ENCODE peak calls at places on chromosomes 3 and 15, in five cellular contexts. One of them, this sample, is unnamed.

GRCh38 chr3:9254764-9255163 is 5.3 kb upstream of the SRGAP3 start:
- DNase-seq in fibroblast of villous mesenchyme: no peak
- DNase-seq in brain microvascular endothelial cell: no peak
- DNase-seq in Caco-2: no peak
- DNase-seq in endodermal cell: no peak
- DNase-seq in this sample: no peak

GRCh38 chr3:43978708-43979107 is 263.0 kb upstream of the TOPAZ1 start:
- DNase-seq in endodermal cell: no peak
- DNase-seq in Caco-2: no peak
- DNase-seq in brain microvascular endothelial cell: no peak
- DNase-seq in fibroblast of villous mesenchyme: no peak
- DNase-seq in this sample: no peak

GRCh38 chr15:48719668-48720067 is 74.2 kb upstream of the FBN1 start:
- DNase-seq in Caco-2: no peak
- DNase-seq in fibroblast of villous mesenchyme: no peak
- DNase-seq in endodermal cell: no peak
- DNase-seq in brain microvascular endothelial cell: no peak
- DNase-seq in this sample: no peak

GRCh38 chr3:177340243-177340830 is 143.1 kb upstream of the TBL1XR1 start:
- DNase-seq in endodermal cell: no peak
- DNase-seq in fibroblast of villous mesenchyme: no peak
- DNase-seq in Caco-2: no peak
- DNase-seq in brain microvascular endothelial cell: no peak
- DNase-seq in this sample: no peak

GRCh38 chr3:76107935-76108570 is 322.7 kb upstream of the ZNF717 start:
- DNase-seq in endodermal cell: peak; percentile 60
- DNase-seq in Caco-2: peak; percentile 21
- DNase-seq in fibroblast of villous mesenchyme: peak; percentile 24
- DNase-seq in brain microvascular endothelial cell: peak; percentile 67
- DNase-seq in this sample: peak; percentile 74

GRCh38 chr15:50840520-50840919 is 68.0 kb upstream of the AP4E1 start:
- DNase-seq in brain microvascular endothelial cell: no peak
- DNase-seq in endodermal cell: peak; percentile 62
- DNase-seq in Caco-2: no peak
- DNase-seq in fibroblast of villous mesenchyme: no peak
- DNase-seq in this sample: no peak

GRCh38 chr3:129161860-129162271 is 1.0 kb upstream of the ISY1 start:
- DNase-seq in endodermal cell: peak; percentile 75
- DNase-seq in fibroblast of villous mesenchyme: peak; percentile 13
- DNase-seq in Caco-2: peak; percentile 35
- DNase-seq in brain microvascular endothelial cell: no peak
- DNase-seq in this sample: peak; percentile 13

GRCh38 chr3:48275292-48276027 is 34.6 kb downstream of the ZNF589 start:
- DNase-seq in endodermal cell: no peak
- DNase-seq in brain microvascular endothelial cell: no peak
- DNase-seq in fibroblast of villous mesenchyme: peak; percentile 9
- DNase-seq in Caco-2: no peak
- DNase-seq in this sample: peak; percentile 26

GRCh38 chr3:144053121-144053520 is 81.5 kb downstream of the DIPK2A start:
- DNase-seq in Caco-2: no peak
- DNase-seq in fibroblast of villous mesenchyme: peak; percentile 13
- DNase-seq in brain microvascular endothelial cell: peak; percentile 18
- DNase-seq in endodermal cell: no peak
- DNase-seq in this sample: peak; percentile 57

GRCh38 chr3:5499404-5499803 is 311.9 kb downstream of the EDEM1 start:
- DNase-seq in brain microvascular endothelial cell: no peak
- DNase-seq in Caco-2: no peak
- DNase-seq in endodermal cell: no peak
- DNase-seq in fibroblast of villous mesenchyme: no peak
- DNase-seq in this sample: no peak
- H3K4me3 ChIP-seq in brain microvascular endothelial cell: no peak overlapping the region
- H3K4me3 ChIP-seq in Caco-2: no peak overlapping the region
- H3K4me3 ChIP-seq in endodermal cell: no peak overlapping the region
- H3K4me3 ChIP-seq in fibroblast of villous mesenchyme: no peak overlapping the region
- H3K4me3 ChIP-seq in this sample: no peak overlapping the region

GRCh38 chr3:111541911-111542483 is at the start of gene CD96:
- DNase-seq in Caco-2: no peak
- DNase-seq in brain microvascular endothelial cell: peak; percentile 44
- DNase-seq in endodermal cell: no peak
- DNase-seq in fibroblast of villous mesenchyme: peak; percentile 16
- DNase-seq in this sample: no peak

GRCh38 chr3:111548756-111549155 is 6.8 kb downstream of the CD96 start:
- DNase-seq in fibroblast of villous mesenchyme: no peak
- DNase-seq in endodermal cell: no peak
- DNase-seq in brain microvascular endothelial cell: no peak
- DNase-seq in Caco-2: no peak
- DNase-seq in this sample: no peak

GRCh38 chr3:111545349-111545748 is 3.4 kb downstream of the CD96 start:
- DNase-seq in endodermal cell: no peak
- DNase-seq in Caco-2: no peak
- DNase-seq in brain microvascular endothelial cell: no peak
- DNase-seq in fibroblast of villous mesenchyme: no peak
- DNase-seq in this sample: no peak

GRCh38 chr3:111548060-111548459 is 6.1 kb downstream of the CD96 start:
- DNase-seq in endodermal cell: no peak
- DNase-seq in Caco-2: no peak
- DNase-seq in brain microvascular endothelial cell: no peak
- DNase-seq in fibroblast of villous mesenchyme: no peak
- DNase-seq in this sample: no peak

DNA sequence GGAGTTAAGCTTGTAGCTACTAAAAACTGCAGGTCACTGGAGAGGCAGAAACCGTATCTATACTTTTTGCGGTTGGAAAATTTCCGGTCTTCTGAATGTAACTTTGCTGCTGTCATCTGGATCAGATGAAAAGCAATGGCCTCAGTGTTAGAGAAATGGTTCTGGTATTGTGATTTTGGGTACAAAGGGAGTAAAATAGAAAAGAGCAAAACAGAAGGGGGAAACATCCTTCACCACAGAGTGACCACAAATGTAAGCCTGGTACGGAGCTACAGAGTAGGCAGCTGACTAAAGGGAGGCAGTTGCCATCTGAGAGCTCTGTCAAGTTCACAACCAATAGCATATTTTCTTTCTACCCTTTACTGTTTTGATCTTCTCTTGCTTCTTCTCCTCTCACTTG is 5.6 kb downstream of the CD96 start:
- DNase-seq in brain microvascular endothelial cell: no peak
- DNase-seq in Caco-2: no peak
- DNase-seq in endodermal cell: no peak
- DNase-seq in fibroblast of villous mesenchyme: no peak
- DNase-seq in this sample: no peak
- H3K4me3 ChIP-seq in brain microvascular endothelial cell: no peak overlapping the region
- H3K4me3 ChIP-seq in Caco-2: no peak overlapping the region
- H3K4me3 ChIP-seq in endodermal cell: no peak overlapping the region
- H3K4me3 ChIP-seq in fibroblast of villous mesenchyme: no peak overlapping the region
- H3K4me3 ChIP-seq in this sample: no peak overlapping the region

GRCh38 chr3:50207359-50208042 is 2.4 kb downstream of the SLC38A3 start:
- DNase-seq in fibroblast of villous mesenchyme: no peak
- DNase-seq in endodermal cell: no peak
- DNase-seq in Caco-2: no peak
- DNase-seq in brain microvascular endothelial cell: no peak
- DNase-seq in this sample: no peak

GRCh38 chr3:50203113-50203852 is 1.8 kb upstream of the SLC38A3 start:
- DNase-seq in brain microvascular endothelial cell: no peak
- DNase-seq in Caco-2: no peak
- DNase-seq in endodermal cell: no peak
- DNase-seq in fibroblast of villous mesenchyme: no peak
- DNase-seq in this sample: no peak

GRCh38 chr3:50204052-50204803 is 843 bp upstream of the SLC38A3 start:
- DNase-seq in brain microvascular endothelial cell: no peak
- DNase-seq in Caco-2: no peak
- DNase-seq in fibroblast of villous mesenchyme: no peak
- DNase-seq in endodermal cell: no peak
- DNase-seq in this sample: no peak

GRCh38 chr3:50204804-50205718 is at the start of gene SLC38A3:
- DNase-seq in endodermal cell: peak; percentile 91
- DNase-seq in Caco-2: peak; percentile 73
- DNase-seq in brain microvascular endothelial cell: no peak
- DNase-seq in fibroblast of villous mesenchyme: no peak
- DNase-seq in this sample: peak; percentile 22

DNA sequence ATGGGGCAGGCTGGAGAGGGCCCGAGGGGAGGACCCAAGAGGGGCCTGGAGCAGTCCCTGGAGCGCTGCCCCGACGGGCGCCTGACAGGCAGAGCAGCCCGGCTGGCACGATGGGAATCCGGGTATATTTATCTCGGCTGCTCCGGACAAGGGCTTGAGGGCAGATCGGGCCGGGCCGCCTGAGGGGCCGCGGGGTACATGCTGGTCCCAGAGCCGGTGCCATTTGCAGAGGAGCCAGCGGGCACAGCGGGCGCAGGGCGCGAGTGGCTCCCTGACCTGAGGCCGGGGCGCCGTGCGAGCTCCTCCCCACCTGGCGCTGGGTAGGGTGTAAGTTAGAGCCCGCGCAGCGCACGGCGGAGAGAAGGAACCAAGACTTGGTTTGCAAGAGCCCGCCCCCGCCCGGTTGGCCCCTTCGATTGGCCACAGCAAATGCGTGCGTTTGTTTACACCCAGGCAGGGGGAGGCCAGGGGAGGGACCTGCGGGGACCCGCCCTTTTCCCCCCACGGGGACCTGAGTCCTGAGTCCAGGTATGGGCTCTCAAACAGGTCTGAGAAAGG is 727 bp downstream of the SLC38A3 start:
- DNase-seq in Caco-2: peak; percentile 30
- DNase-seq in fibroblast of villous mesenchyme: no peak
- DNase-seq in brain microvascular endothelial cell: no peak
- DNase-seq in endodermal cell: peak; percentile 91
- DNase-seq in this sample: peak; percentile 30
- H3K4me3 ChIP-seq in Caco-2: peak overlapping the region; percentile 87
- H3K4me3 ChIP-seq in fibroblast of villous mesenchyme: no peak overlapping the region
- H3K4me3 ChIP-seq in brain microvascular endothelial cell: no peak overlapping the region
- H3K4me3 ChIP-seq in endodermal cell: peak overlapping the region; percentile 74
- H3K4me3 ChIP-seq in this sample: no peak overlapping the region

GRCh38 chr3:149657796-149658443 is at the start of gene WWTR1:
- DNase-seq in Caco-2: peak; percentile 80
- DNase-seq in brain microvascular endothelial cell: peak; percentile 93
- DNase-seq in endodermal cell: peak; percentile 97
- DNase-seq in fibroblast of villous mesenchyme: peak; percentile 95
- DNase-seq in this sample: peak; percentile 96

GRCh38 chr3:149658444-149659172 is 783 bp upstream of the WWTR1 start:
- DNase-seq in fibroblast of villous mesenchyme: peak; percentile 86
- DNase-seq in brain microvascular endothelial cell: peak; percentile 81
- DNase-seq in endodermal cell: peak; percentile 85
- DNase-seq in Caco-2: peak; percentile 58
- DNase-seq in this sample: peak; percentile 75

GRCh38 chr3:149657458-149657795 is 398 bp downstream of the WWTR1 start:
- DNase-seq in Caco-2: peak; percentile 44
- DNase-seq in brain microvascular endothelial cell: peak; percentile 53
- DNase-seq in fibroblast of villous mesenchyme: peak; percentile 81
- DNase-seq in endodermal cell: peak; percentile 81
- DNase-seq in this sample: peak; percentile 84

GRCh38 chr3:149660462-149660861 is 2.6 kb upstream of the WWTR1 start:
- DNase-seq in endodermal cell: no peak
- DNase-seq in Caco-2: no peak
- DNase-seq in brain microvascular endothelial cell: no peak
- DNase-seq in fibroblast of villous mesenchyme: no peak
- DNase-seq in this sample: no peak

GRCh38 chr3:149659173-149659468 is 1.3 kb upstream of the WWTR1 start:
- DNase-seq in fibroblast of villous mesenchyme: peak; percentile 26
- DNase-seq in brain microvascular endothelial cell: no peak
- DNase-seq in Caco-2: no peak
- DNase-seq in endodermal cell: no peak
- DNase-seq in this sample: no peak
- H3K4me3 ChIP-seq in fibroblast of villous mesenchyme: peak overlapping the region; percentile 74
- H3K4me3 ChIP-seq in brain microvascular endothelial cell: peak overlapping the region; percentile 94
- H3K4me3 ChIP-seq in Caco-2: peak overlapping the region; percentile 37
- H3K4me3 ChIP-seq in endodermal cell: peak overlapping the region; percentile 89
- H3K4me3 ChIP-seq in this sample: peak overlapping the region; percentile 87